ENCODE peak calls at places on chromosomes 6 and 20, in five cellular contexts. L, W, B, C and G are unnamed samples. For H3K4me1, the result is how much of the 10 kb centered on the place peaks cover.

GRCh38 chr6:45148278-45148677 is 179.9 kb upstream of the RUNX2 start:
- DNase-seq in L (no peak), W (peak), B (no peak), C (no peak), G (no peak)

GRCh38 chr6:114735118-114735730 is 392.4 kb upstream of the HS3ST5 start:
- DNase-seq in L (no peak), W (no peak), B (no peak), C (no peak), G (no peak)

GRCh38 chr20:9036593-9036992 is 32.3 kb upstream of the PLCB4 start:
- DNase-seq in L (no peak), W (no peak), B (no peak), C (no peak), G (no peak)

GRCh38 chr6:16331328-16332174 is 93.2 kb downstream of the GMPR start:
- DNase-seq in L (no peak), W (peak), B (peak), C (peak), G (peak)

GRCh38 chr20:57526067-57526884 is 1.3 kb upstream of the CTCFL start:
- DNase-seq in L (no peak), W (no peak), B (no peak), C (no peak), G (peak)

GRCh38 chr20:53608456-53609413 is 15.1 kb upstream of the ZNF217 start:
- DNase-seq in L (no peak), W (no peak), B (no peak), C (no peak), G (no peak)

GRCh38 chr20:24766826-24767622 is 182.0 kb upstream of the CST7 start:
- DNase-seq in L (no peak), W (no peak), B (no peak), C (no peak), G (no peak)

GRCh38 chr20:40930561-40930960 is 98.1 kb upstream of the TOP1 start:
- DNase-seq in L (no peak), W (no peak), B (no peak), C (no peak), G (no peak)

GRCh38 chr6:109059591-109060021 is 35.0 kb downstream of the SESN1 start:
- DNase-seq in L (no peak), W (no peak), B (no peak), C (no peak), G (no peak)

GRCh38 chr6:38671885-38672467 is 31.0 kb downstream of the GLO1 start:
- DNase-seq in L (no peak), W (peak), B (peak), C (no peak), G (peak)

GRCh38 chr6:135488023-135488422 is 9.5 kb downstream of the AHI1 start:
- DNase-seq in L (no peak), W (peak), B (no peak), C (no peak), G (no peak)

GRCh38 chr20:4916991-4917881 is 84.1 kb downstream of the SLC23A2 start:
- DNase-seq in L (no peak), W (no peak), B (no peak), C (no peak), G (no peak)

GRCh38 chr20:5642155-5642981 is 107.8 kb upstream of the SHLD1 start:
- DNase-seq in L (no peak), W (peak), B (no peak), C (no peak), G (no peak)

GRCh38 chr6:137978252-137978896 is 111.3 kb downstream of the TNFAIP3 start:
- DNase-seq in L (no peak), W (no peak), B (no peak), C (no peak), G (no peak)

GRCh38 chr6:113347420-113347819 is 509.7 kb upstream of the MARCKS start:
- DNase-seq in L (no peak), W (peak), B (no peak), C (no peak), G (peak)

GRCh38 chr6:62740596-62740995 is 454.6 kb upstream of the KHDRBS2 start:
- DNase-seq in L (no peak), W (no peak), B (no peak), C (no peak), G (no peak)

GRCh38 chr6:62737792-62738191 is 451.8 kb upstream of the KHDRBS2 start:
- DNase-seq in L (no peak), W (no peak), B (no peak), C (no peak), G (no peak)

GRCh38 chr6:62746161-62746560 is 460.1 kb upstream of the KHDRBS2 start:
- DNase-seq in L (no peak), W (no peak), B (no peak), C (no peak), G (no peak)

DNA sequence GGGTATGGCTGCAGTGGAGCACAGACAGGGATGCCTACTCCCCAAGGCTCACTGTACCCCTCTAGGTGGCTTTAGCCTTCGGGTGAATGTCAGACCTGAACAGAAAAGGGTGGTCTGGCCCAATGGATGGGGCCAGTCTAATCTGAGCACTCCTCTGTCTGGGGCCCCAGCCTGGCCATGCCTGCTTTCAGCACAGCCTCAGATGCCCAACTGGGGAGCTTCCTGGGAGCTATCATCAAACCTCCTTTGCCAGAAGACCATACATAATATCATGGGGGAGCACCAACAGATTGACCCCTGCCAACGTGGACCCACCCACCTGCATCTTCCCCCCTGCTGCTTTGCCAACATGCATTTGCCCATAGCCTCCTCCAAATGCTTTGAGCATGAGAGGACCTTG is 454.1 kb upstream of the KHDRBS2 start:
- DNase-seq in L (no peak), W (no peak), B (no peak), C (no peak), G (no peak)
- H3K4me1 ChIP-seq in L (under half), W (under half), B (under half), C (under half), G (under half)

GRCh38 chr6:56753801-56754200 is 111.1 kb upstream of the DST start:
- DNase-seq in L (no peak), W (no peak), B (no peak), C (no peak), G (no peak)

GRCh38 chr6:56752534-56752933 is 109.8 kb upstream of the DST start:
- DNase-seq in L (no peak), W (peak), B (no peak), C (no peak), G (no peak)

GRCh38 chr6:56749632-56750151 is 107.0 kb upstream of the DST start:
- DNase-seq in L (no peak), W (peak), B (no peak), C (no peak), G (no peak)

GRCh38 chr6:56751604-56752003 is 108.9 kb upstream of the DST start:
- DNase-seq in L (no peak), W (no peak), B (no peak), C (no peak), G (no peak)

DNA sequence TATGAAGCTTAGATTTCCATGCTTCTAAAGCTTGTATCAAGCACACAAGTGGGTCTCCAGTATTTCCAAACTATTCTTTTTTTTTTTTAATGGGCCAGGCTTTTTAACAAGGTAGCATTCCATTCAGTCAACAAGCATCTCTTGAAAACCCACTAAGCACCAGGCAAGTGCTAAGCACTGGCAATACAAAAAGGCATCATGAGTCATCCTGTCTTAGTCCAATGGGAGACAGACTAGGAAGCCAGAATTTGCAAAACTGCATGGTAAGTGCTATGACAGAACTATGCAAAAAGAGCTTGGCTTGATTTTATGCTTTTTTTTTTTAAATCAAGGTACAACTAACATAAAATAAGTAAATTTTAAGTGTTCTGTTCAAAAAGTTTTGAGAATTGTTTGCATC is 109.3 kb upstream of the DST start:
- DNase-seq in L (no peak), W (peak), B (no peak), C (no peak), G (no peak)
- H3K4me1 ChIP-seq in L (under half), W (under half), B (under half), C (under half), G (under half)

DNA sequence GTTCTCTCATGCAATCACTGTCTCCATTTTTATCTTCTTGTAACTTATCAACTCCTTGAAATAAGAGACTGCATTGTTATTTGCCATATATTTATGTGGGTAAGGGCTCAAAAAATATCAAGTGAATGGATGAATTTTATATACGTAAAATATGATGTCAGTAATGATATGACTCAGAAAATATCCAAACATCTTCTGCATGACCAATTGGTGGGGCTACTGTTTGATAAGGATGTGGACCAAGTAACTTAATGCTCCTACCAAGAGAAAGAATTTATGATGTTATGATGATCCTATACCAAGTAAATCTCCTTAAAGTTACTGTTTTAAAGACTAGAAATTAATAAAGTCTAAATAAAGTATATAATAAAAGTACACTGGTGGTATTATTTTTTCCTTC is 103.7 kb downstream of the OGFRL1 start:
- DNase-seq in L (no peak), W (peak), B (no peak), C (no peak), G (no peak)
- H3K4me1 ChIP-seq in L (under half), W (under half), B (under half), C (under half), G (under half)

DNA sequence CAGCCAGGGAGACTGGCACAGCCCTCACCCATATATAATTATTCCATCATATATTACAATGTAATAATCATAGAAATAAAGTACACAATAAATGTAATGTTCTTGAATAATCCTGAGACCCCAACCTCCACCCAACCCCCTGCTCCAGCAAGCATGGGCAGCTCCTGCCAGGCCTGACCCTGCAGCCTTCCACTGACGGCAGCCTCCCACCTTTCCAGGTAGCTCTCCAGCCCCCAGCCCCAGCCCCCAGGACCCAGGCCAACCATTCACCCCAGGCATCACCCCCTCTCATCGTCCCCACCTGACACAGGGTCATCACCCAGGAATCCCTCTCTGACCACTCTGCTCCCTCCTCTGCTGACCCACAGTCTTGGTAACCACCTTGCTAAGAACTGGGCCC is 14.6 kb downstream of the TFEB start:
- DNase-seq in L (no peak), W (no peak), B (no peak), C (no peak), G (no peak)
- H3K4me1 ChIP-seq in L (half or more), W (under half), B (under half), C (under half), G (under half)

GRCh38 chr20:59627298-59627697 is 23.0 kb downstream of the PHACTR3 start:
- DNase-seq in L (no peak), W (no peak), B (no peak), C (no peak), G (no peak)
- H3K4me1 ChIP-seq in L (under half), W (under half), B (under half), C (under half), G (under half)

DNA sequence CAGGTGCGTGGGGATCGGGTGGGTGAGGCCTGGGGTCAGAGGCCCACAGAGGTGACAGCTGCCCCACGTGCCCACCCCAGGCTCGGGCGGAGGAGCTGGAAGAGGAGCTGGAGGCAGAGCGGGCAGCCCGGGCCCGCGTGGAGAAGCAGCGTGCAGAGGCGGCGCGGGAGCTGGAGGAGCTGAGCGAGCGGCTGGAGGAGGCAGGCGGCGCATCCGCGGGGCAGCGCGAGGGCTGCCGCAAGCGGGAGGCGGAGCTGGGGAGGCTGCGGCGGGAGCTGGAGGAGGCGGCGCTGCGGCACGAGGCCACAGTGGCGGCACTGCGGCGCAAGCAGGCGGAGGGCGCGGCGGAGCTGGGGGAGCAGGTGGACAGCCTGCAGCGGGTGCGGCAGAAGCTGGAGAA is 41.5 kb downstream of the MYH7B start:
- DNase-seq in L (no peak), W (peak), B (no peak), C (peak), G (peak)
- H3K4me1 ChIP-seq in L (under half), W (under half), B (under half), C (under half), G (under half)

GRCh38 chr20:49560646-49561045 is 7.3 kb downstream of the PTGIS start:
- DNase-seq in L (no peak), W (no peak), B (no peak), C (no peak), G (no peak)

GRCh38 chr20:49559411-49560081 is 8.4 kb downstream of the PTGIS start:
- DNase-seq in L (no peak), W (peak), B (no peak), C (no peak), G (no peak)

GRCh38 chr20:49558826-49559225 is 9.1 kb downstream of the PTGIS start:
- DNase-seq in L (no peak), W (no peak), B (no peak), C (no peak), G (no peak)

GRCh38 chr20:49560186-49560585 is 7.8 kb downstream of the PTGIS start:
- DNase-seq in L (no peak), W (no peak), B (no peak), C (no peak), G (no peak)

DNA sequence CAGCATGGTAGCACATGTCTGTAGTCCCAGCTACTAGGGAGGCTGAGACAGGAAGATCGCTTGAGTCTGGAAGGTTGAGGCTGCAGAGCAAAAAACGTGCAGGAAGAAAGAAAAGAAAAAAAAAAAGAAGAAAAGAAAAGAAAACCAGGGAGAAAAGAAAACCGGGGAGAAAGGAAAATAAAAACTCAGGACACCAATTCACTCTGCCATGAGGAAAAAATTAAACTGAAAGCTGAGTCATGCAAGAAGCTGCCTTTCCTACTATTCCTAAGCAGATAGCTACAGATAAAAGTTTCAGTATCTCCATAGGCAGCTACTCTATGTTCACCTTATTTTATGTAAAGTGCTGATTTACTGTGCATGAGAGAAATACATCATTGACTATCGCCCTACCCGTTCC is 10.5 kb downstream of the PTGIS start:
- DNase-seq in L (no peak), W (no peak), B (no peak), C (no peak), G (no peak)
- H3K4me1 ChIP-seq in L (under half), W (under half), B (under half), C (under half), G (under half)